ENCODE peak calls at places on chromosomes 1 and 21, in eight cellular contexts. T is HCT116, C is suprapubic skin, E is GM12891, J is esophagus squamous epithelium, F is transverse colon, D is A549, P is uterus. R is an unnamed sample.

GRCh38 chr1:21325731-21326387 is 35.6 kb upstream of the ECE1 start:
- DNase-seq in D (no peak), T (no peak), C (no peak), J (no peak), P (no peak), E (no peak), F (no peak), R (no peak)

GRCh38 chr1:89910780-89911179 is 84.1 kb upstream of the ZNF326 start:
- DNase-seq in E (no peak), J (no peak), P (no peak), F (no peak), D (peak; percentile 92), C (no peak), T (peak; percentile 8), R (no peak)

GRCh38 chr1:198850196-198850595 is 211.4 kb downstream of the PTPRC start:
- DNase-seq in F (no peak), P (no peak), D (peak; percentile 20), C (no peak), E (no peak), J (no peak), T (no peak), R (no peak)

GRCh38 chr1:54844564-54844963 is 42.4 kb downstream of the DHCR24 start:
- DNase-seq in J (no peak), D (no peak), P (no peak), E (no peak), F (no peak), C (no peak), T (no peak), R (no peak)

GRCh38 chr1:172356620-172357019 is 63.9 kb upstream of the C1orf105 start:
- DNase-seq in C (no peak), P (no peak), T (peak; percentile 56), D (peak; percentile 86), J (no peak), E (no peak), F (peak; percentile 24), R (no peak)

GRCh38 chr1:166083887-166084286 is 82.9 kb downstream of the FAM78B start:
- DNase-seq in D (no peak), C (no peak), F (no peak), J (no peak), T (no peak), P (no peak), E (no peak), R (no peak)

GRCh38 chr1:54786778-54787177 is 14.3 kb downstream of the TTC22 start:
- DNase-seq in E (no peak), J (no peak), T (no peak), D (no peak), P (no peak), F (no peak), C (no peak), R (no peak)

GRCh38 chr1:56811331-56811730 is 7.9 kb downstream of the FYB2 start:
- DNase-seq in E (no peak), C (no peak), P (no peak), D (no peak), F (no peak), T (no peak), J (no peak), R (no peak)

GRCh38 chr1:38819516-38819915 is 40.1 kb downstream of the RRAGC start:
- DNase-seq in J (no peak), P (no peak), T (no peak), D (no peak), F (no peak), C (no peak), E (no peak), R (no peak)

GRCh38 chr1:5637171-5637570 is 355.1 kb downstream of the NPHP4 start:
- DNase-seq in D (peak; percentile 8), F (peak; percentile 39), T (peak; percentile 18), J (no peak), C (no peak), E (no peak), P (no peak), R (peak; percentile 29)

GRCh38 chr1:161739865-161740566 is 9.6 kb upstream of the DUSP12 start:
- DNase-seq in C (no peak), P (no peak), F (peak; percentile 30), D (no peak), T (no peak), J (no peak), E (no peak), R (no peak)

GRCh38 chr1:116165572-116165971 is 54.4 kb downstream of the MAB21L3 start:
- DNase-seq in T (no peak), E (no peak), D (no peak), F (no peak), C (peak; percentile 83), J (no peak), P (peak; percentile 43), R (no peak)

GRCh38 chr1:57158660-57159059 is 192.8 kb upstream of the C8B start:
- DNase-seq in D (no peak), C (no peak), T (no peak), J (no peak), F (no peak), E (no peak), P (no peak), R (no peak)

GRCh38 chr1:48853006-48853405 is 76.3 kb upstream of the BEND5 start:
- DNase-seq in C (no peak), D (peak; percentile 56), P (no peak), E (no peak), F (no peak), J (no peak), T (no peak), R (no peak)

DNA sequence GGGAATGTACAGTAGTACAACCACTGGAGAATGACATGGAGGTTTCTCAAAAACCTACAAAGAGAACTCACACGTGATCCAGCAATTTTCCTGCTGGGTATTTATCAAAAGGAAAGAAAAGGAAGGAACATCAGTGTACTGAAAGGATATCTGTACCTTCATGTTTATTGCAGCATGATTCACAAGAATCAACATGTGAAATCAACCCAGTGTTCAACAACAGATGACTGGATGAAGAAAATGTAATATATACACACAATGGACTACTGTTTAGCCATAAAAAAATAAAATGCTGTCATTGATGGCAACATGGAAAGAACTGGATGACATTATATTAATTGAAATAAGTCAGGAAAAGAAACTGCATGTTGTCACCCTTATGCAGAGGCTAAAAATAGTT is 19.0 kb upstream of the CYP4A11 start:
- DNase-seq in C (no peak), D (no peak), F (no peak), T (no peak), J (no peak), P (no peak), E (no peak), R (no peak)
- TF ChIP-seq POLR2A in C (no peak), D (no peak), F (no peak), T (no peak), J (no peak), P (no peak), E (no peak), R (no peak)

DNA sequence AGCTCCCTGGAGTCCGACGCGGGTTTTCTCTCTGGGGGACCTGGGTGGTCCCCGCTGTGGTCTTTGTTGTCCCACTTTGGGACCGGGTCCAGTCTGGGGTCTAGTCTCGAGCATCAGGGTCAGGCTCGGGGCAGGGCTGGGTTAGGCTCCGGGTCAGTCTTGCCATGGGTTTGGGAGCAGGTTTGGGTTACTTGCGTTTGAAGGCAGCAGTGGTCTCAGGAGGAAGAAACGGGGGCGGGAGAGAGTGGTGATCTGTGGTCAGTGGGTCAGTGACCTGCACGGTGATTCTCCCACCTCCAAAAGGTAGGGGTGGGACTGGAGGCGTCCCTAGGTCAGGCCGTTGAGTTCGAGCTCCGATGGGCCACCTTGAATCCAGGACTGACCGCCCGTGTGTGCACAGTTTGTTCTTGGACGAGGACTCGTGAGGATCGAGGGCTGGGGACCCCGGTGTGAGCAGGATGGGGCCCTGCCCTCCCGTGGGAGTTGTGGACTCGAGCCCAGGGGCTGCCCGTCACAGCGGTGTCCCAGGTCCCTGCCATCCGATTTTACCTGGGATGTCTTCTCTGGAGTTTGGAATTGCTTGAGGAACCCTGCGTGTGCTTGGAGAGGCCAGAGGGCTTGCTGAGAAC is 2.3 kb downstream of the B3GALT6 start:
- DNase-seq in P (no peak), J (no peak), F (no peak), T (no peak), E (no peak), D (no peak), C (no peak), R (no peak)
- TF ChIP-seq POLR2A in P (no peak), J (no peak), F (no peak), T (no peak), E (no peak), D (no peak), C (no peak), R (no peak)

DNA sequence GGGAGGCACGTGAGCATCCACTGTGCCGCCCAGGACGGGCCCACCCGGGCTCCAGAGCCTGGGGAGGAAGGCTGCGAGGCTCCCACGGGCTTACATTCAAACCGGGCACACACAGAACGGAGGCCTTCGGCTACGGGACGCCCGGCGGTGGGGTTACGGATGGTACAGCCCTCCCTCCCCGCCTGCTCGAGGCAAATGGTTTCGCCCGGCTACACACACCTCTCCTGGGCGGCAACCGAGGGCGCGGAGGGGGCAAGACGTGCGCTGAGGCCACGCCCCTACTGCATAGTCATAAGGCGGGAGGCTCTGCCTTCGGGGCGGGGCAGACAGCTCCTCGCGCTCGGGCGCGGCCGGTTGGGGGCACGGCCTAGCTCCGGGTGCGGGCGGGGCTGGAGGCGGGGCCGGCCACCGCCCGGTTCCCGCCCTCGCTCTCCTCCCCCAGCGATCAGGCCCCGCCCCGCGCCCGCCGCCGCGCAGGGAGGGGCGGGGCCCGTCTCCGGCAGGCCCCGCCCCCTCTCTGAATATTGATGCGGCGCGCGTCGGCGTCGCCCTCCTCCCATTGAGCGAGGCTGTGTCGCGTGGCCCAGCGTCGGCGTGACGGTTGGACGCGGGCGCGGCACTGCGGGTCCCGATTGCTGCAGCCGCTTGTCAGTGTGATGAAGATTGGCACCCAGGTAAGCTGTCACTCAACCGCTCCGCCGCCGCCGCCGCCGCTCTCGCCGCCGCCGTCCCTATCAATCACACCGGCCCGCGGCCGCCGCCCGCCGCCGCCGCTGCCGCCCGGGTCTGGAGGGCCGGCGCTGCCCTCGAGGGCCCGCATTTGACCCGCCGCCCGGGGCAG is at the start of gene PKNOX1:
- DNase-seq in E (peak; percentile 94), T (peak; percentile 96), J (peak; percentile 94), F (peak; percentile 99), P (peak; percentile 98), C (peak; percentile 99), D (peak; percentile 98), R (peak; percentile 100)
- TF ChIP-seq POLR2A in E (no peak), T (peak; percentile 31), J (peak; percentile 74), F (peak; percentile 41), P (peak; percentile 64), C (peak; percentile 73), D (peak; percentile 8), R (peak; percentile 50)

DNA sequence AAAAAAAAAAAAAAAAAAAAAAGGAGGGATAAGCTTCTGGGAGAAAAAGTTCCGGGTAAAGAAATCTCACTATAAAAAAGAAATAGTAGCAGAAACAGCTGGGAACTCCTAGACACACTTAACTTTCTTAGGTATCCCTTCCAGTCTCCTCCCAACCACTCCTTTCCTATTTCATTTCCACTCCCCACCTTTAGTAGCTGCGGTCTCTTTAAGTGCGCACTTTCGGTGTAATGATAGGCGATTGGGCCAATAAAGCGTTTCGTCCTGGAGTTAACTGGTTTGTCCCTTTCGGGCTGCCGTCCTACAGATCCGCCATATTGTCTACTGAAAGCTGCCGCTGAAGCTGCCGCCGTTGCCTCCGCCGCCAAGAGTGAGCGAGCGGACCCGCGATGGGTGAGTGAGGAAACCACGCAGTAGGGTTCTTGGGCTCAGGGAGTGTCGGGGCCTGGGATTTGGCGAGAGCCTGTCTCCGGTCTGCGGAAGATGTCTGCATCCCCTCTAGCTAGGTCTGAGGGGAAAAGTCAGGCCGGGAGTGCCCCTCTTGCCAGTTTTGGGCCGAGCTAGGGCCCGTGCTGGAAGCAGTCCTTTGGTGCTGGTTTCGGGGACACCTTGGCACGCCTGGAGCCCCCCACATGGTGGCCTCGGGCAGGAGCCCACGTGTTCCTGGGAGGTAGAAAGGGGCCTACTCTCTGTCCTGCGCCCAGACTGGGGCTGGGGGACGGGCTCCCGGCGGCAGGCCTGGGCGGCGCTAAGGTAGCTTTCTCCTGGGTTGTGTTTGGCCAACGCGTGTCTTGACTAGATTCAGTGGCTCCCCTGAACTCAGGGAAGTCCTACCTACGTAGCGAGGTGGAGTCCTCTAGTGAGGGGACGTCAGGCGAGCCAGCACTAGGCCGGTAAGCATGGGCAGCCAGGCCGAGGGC is at the start of gene KPNA6:
- DNase-seq in T (peak; percentile 97), P (peak; percentile 90), C (peak; percentile 93), J (peak; percentile 16), D (peak; percentile 96), F (peak; percentile 92), E (peak; percentile 58), R (peak; percentile 98)
- TF ChIP-seq POLR2A in T (peak; percentile 37), P (peak; percentile 8), C (peak; percentile 64), J (no peak), D (peak; percentile 28), F (peak; percentile 51), E (peak; percentile 40), R (peak; percentile 75)

R was measured in erythroblast.